ENCODE peak calls at places on chromosomes 11 and 22, in four cellular contexts. One of them, this sample, is unnamed.
A peak's percentile ranks its signal among the peaks of the same experiment; 100 is the strongest.

GRCh38 chr11:12090761-12091261 is 19.6 kb upstream of the MICAL2 start:
- DNase-seq in AG09319: no peak
- DNase-seq in fibroblast of pulmonary artery: no peak
- DNase-seq in M059J: peak; percentile 72
- DNase-seq in this sample: peak; percentile 82

GRCh38 chr11:100932474-100933100 is 197.0 kb downstream of the PGR start:
- DNase-seq in M059J: peak; percentile 48
- DNase-seq in AG09319: no peak
- DNase-seq in fibroblast of pulmonary artery: peak; percentile 63
- DNase-seq in this sample: no peak

GRCh38 chr22:50548913-50549790 is 3.5 kb downstream of the KLHDC7B start:
- DNase-seq in AG09319: no peak
- DNase-seq in fibroblast of pulmonary artery: no peak
- DNase-seq in M059J: no peak
- DNase-seq in this sample: no peak

GRCh38 chr11:2531277-2531986 is 86.6 kb downstream of the KCNQ1 start:
- DNase-seq in fibroblast of pulmonary artery: peak; percentile 60
- DNase-seq in AG09319: peak; percentile 16
- DNase-seq in M059J: peak; percentile 47
- DNase-seq in this sample: peak; percentile 45

GRCh38 chr22:27094633-27095308 is 437.4 kb downstream of the MIAT start:
- DNase-seq in M059J: no peak
- DNase-seq in AG09319: peak; percentile 70
- DNase-seq in fibroblast of pulmonary artery: peak; percentile 27
- DNase-seq in this sample: no peak

GRCh38 chr11:106344392-106344791 is 266.9 kb downstream of the AASDHPPT start:
- DNase-seq in M059J: peak; percentile 12
- DNase-seq in fibroblast of pulmonary artery: peak; percentile 71
- DNase-seq in AG09319: no peak
- DNase-seq in this sample: no peak

GRCh38 chr11:23078289-23078971 is 218.2 kb upstream of the CCDC179 start:
- DNase-seq in fibroblast of pulmonary artery: peak; percentile 23
- DNase-seq in AG09319: no peak
- DNase-seq in M059J: peak; percentile 5
- DNase-seq in this sample: no peak

GRCh38 chr11:79447039-79447438 is 6.2 kb upstream of the TENM4 start:
- DNase-seq in M059J: no peak
- DNase-seq in fibroblast of pulmonary artery: no peak
- DNase-seq in AG09319: no peak
- DNase-seq in this sample: no peak

GRCh38 chr22:49015993-49016908 is 811.4 kb downstream of the BRD1 start:
- DNase-seq in AG09319: no peak
- DNase-seq in fibroblast of pulmonary artery: no peak
- DNase-seq in M059J: no peak
- DNase-seq in this sample: no peak

GRCh38 chr11:10485646-10486045 is 30.6 kb downstream of the AMPD3 start:
- DNase-seq in AG09319: no peak
- DNase-seq in M059J: no peak
- DNase-seq in fibroblast of pulmonary artery: no peak
- DNase-seq in this sample: no peak

GRCh38 chr11:128365044-128365443 is 222.3 kb downstream of the ETS1 start:
- DNase-seq in M059J: peak; percentile 61
- DNase-seq in AG09319: peak; percentile 70
- DNase-seq in fibroblast of pulmonary artery: peak; percentile 85
- DNase-seq in this sample: peak; percentile 45

GRCh38 chr11:19025799-19026406 is 34.6 kb downstream of the MRGPRX2 start:
- DNase-seq in fibroblast of pulmonary artery: peak; percentile 13
- DNase-seq in M059J: peak; percentile 74
- DNase-seq in AG09319: no peak
- DNase-seq in this sample: no peak

GRCh38 chr22:37392929-37393328 is 34.4 kb downstream of the ELFN2 start:
- DNase-seq in M059J: no peak
- DNase-seq in AG09319: no peak
- DNase-seq in fibroblast of pulmonary artery: no peak
- DNase-seq in this sample: no peak

GRCh38 chr11:119584193-119585037 is 144.6 kb downstream of the NECTIN1 start:
- DNase-seq in AG09319: no peak
- DNase-seq in M059J: peak; percentile 93
- DNase-seq in fibroblast of pulmonary artery: peak; percentile 73
- DNase-seq in this sample: peak; percentile 80

GRCh38 chr22:27146871-27147591 is 489.6 kb downstream of the MIAT start:
- DNase-seq in AG09319: no peak
- DNase-seq in M059J: peak; percentile 89
- DNase-seq in fibroblast of pulmonary artery: no peak
- DNase-seq in this sample: no peak

GRCh38 chr11:114059984-114060401 is 482 bp downstream of the ZBTB16 start:
- DNase-seq in fibroblast of pulmonary artery: peak; percentile 60
- DNase-seq in M059J: no peak
- DNase-seq in AG09319: no peak
- DNase-seq in this sample: no peak

GRCh38 chr11:73262851-73263495 is 9.2 kb upstream of the P2RY6 start:
- DNase-seq in AG09319: no peak
- DNase-seq in fibroblast of pulmonary artery: peak; percentile 44
- DNase-seq in M059J: peak; percentile 22
- DNase-seq in this sample: peak; percentile 40

GRCh38 chr22:27726726-27727449 is 74.7 kb downstream of the MN1 start:
- DNase-seq in AG09319: peak; percentile 96
- DNase-seq in fibroblast of pulmonary artery: peak; percentile 93
- DNase-seq in M059J: peak; percentile 82
- DNase-seq in this sample: no peak

GRCh38 chr11:133552938-133553337 is 20.6 kb upstream of the OPCML start:
- DNase-seq in AG09319: no peak
- DNase-seq in fibroblast of pulmonary artery: no peak
- DNase-seq in M059J: no peak
- DNase-seq in this sample: no peak

GRCh38 chr22:31872209-31872608 is 72.1 kb upstream of the YWHAH start:
- DNase-seq in M059J: no peak
- DNase-seq in fibroblast of pulmonary artery: peak; percentile 30
- DNase-seq in AG09319: no peak
- DNase-seq in this sample: no peak

GRCh38 chr11:103091441-103091809 is 535 bp downstream of the DCUN1D5 start:
- DNase-seq in AG09319: no peak
- DNase-seq in M059J: peak; percentile 45
- DNase-seq in fibroblast of pulmonary artery: peak; percentile 42
- DNase-seq in this sample: no peak

GRCh38 chr11:64078905-64079304 is 43.2 kb downstream of the FLRT1 start:
- DNase-seq in fibroblast of pulmonary artery: no peak
- DNase-seq in M059J: no peak
- DNase-seq in AG09319: no peak
- DNase-seq in this sample: no peak

GRCh38 chr11:12050470-12050891 is 42.1 kb upstream of the DKK3 start:
- DNase-seq in AG09319: no peak
- DNase-seq in fibroblast of pulmonary artery: no peak
- DNase-seq in M059J: no peak
- DNase-seq in this sample: no peak

GRCh38 chr11:131544591-131544990 is 174.2 kb downstream of the NTM start:
- DNase-seq in M059J: no peak
- DNase-seq in fibroblast of pulmonary artery: no peak
- DNase-seq in AG09319: no peak
- DNase-seq in this sample: no peak

GRCh38 chr22:50141462-50141861 is 29.1 kb upstream of the PANX2 start:
- DNase-seq in fibroblast of pulmonary artery: no peak
- DNase-seq in M059J: no peak
- DNase-seq in AG09319: no peak
- DNase-seq in this sample: no peak

GRCh38 chr22:24146791-24147353 is 34.4 kb upstream of the SUSD2 start:
- DNase-seq in AG09319: peak; percentile 46
- DNase-seq in fibroblast of pulmonary artery: peak; percentile 82
- DNase-seq in M059J: peak; percentile 75
- DNase-seq in this sample: peak; percentile 49

GRCh38 chr11:119376197-119376847 is 5.2 kb downstream of the USP2 start:
- DNase-seq in AG09319: no peak
- DNase-seq in fibroblast of pulmonary artery: no peak
- DNase-seq in M059J: no peak
- DNase-seq in this sample: no peak

GRCh38 chr11:126444072-126444471 is 88.6 kb downstream of the ST3GAL4 start:
- DNase-seq in AG09319: no peak
- DNase-seq in M059J: no peak
- DNase-seq in fibroblast of pulmonary artery: no peak
- DNase-seq in this sample: no peak

GRCh38 chr11:78290293-78291176 is 101.8 kb downstream of the USP35 start:
- DNase-seq in M059J: peak; percentile 62
- DNase-seq in AG09319: peak; percentile 24
- DNase-seq in fibroblast of pulmonary artery: peak; percentile 96
- DNase-seq in this sample: peak; percentile 60

GRCh38 chr22:21758056-21758455 is 22.5 kb upstream of the YPEL1 start:
- DNase-seq in M059J: no peak
- DNase-seq in AG09319: no peak
- DNase-seq in fibroblast of pulmonary artery: no peak
- DNase-seq in this sample: no peak

This sample was measured in NCI-H226.